ENCODE peak calls at places on chromosomes 13 and 19, in five cellular contexts. C is stimulated activated CD8-positive, alpha-beta memory T cell treated with anti-CD3 and anti-CD28 coated beads, Interleukin-7, amount 100 ng/mL, for 48 hours; O is omental fat pad; H is caudate nucleus; N is NB4. F is an unnamed sample.
A peak's percentile ranks its signal among the peaks of the same experiment; 100 is the strongest.

GRCh38 chr13:99894105-99894504 is 77.5 kb downstream of the ZIC5 start:
- DNase-seq in C (no peak), O (no peak), H (no peak), N (no peak), F (no peak)

GRCh38 chr13:26017196-26017921 is 34.5 kb downstream of the SHISA2 start:
- DNase-seq in C (no peak), O (no peak), H (no peak), N (no peak), F (peak; percentile 55)

GRCh38 chr19:280541-281007 is 10.6 kb downstream of the PLPP2 start:
- DNase-seq in C (no peak), O (no peak), H (no peak), N (no peak), F (no peak)

GRCh38 chr13:23934481-23934880 is 37.2 kb upstream of the C1QTNF9B start:
- DNase-seq in C (no peak), O (no peak), H (no peak), N (no peak), F (peak; percentile 51)

GRCh38 chr13:102825400-102825799 is 20.4 kb upstream of the ERCC5 start:
- DNase-seq in C (no peak), O (no peak), H (no peak), N (no peak), F (no peak)

GRCh38 chr19:43152217-43152616 is 34.1 kb downstream of the PSG5 start:
- DNase-seq in C (no peak), O (no peak), H (no peak), N (no peak), F (no peak)

GRCh38 chr13:93249259-93249917 is 22.8 kb downstream of the GPC6 start:
- DNase-seq in C (no peak), O (no peak), H (no peak), N (no peak), F (no peak)

GRCh38 chr19:3665681-3666544 is 34.4 kb downstream of the PIP5K1C start:
- DNase-seq in C (no peak), O (peak; percentile 68), H (peak; percentile 40), N (peak; percentile 34), F (no peak)

GRCh38 chr19:48501961-48502719 is 9.5 kb downstream of the LMTK3 start:
- DNase-seq in C (no peak), O (peak; percentile 42), H (no peak), N (peak; percentile 99), F (no peak)

GRCh38 chr13:110306960-110307696 is at the start of the genes COL4A1 and COL4A2:
- DNase-seq in C (no peak), O (no peak), H (no peak), N (no peak), F (no peak)

GRCh38 chr19:1231729-1232128 is 6.1 kb downstream of the CBARP start:
- DNase-seq in C (no peak), O (no peak), H (no peak), N (no peak), F (no peak)